ENCODE peak calls at places on chromosome 21, in five cellular contexts. B is GM23338, X is GM23248, D is hepatocyte, W is PC-3. K is an unnamed sample. For H3K9me2, the result is how much of the 10 kb centered on the place peaks cover.

GRCh38 chr21:32861871-32862270 is 90.3 kb upstream of the PAXBP1 start:
- DNase-seq in B (no peak), X (peak), D (no peak), W (no peak), K (no peak)

GRCh38 chr21:39612233-39613028 is at the start of gene B3GALT5:
- DNase-seq in B (peak), X (no peak), D (peak), W (peak), K (no peak)

GRCh38 chr21:34761758-34762330 is 93.0 kb downstream of the CLIC6 start:
- DNase-seq in B (no peak), X (no peak), D (no peak), W (no peak), K (no peak)

GRCh38 chr21:41650526-41651145 is 116.2 kb downstream of the RIPK4 start:
- DNase-seq in B (no peak), X (no peak), D (no peak), W (no peak), K (no peak)

GRCh38 chr21:40512590-40512989 is 334.4 kb downstream of the DSCAM start:
- DNase-seq in B (peak), X (no peak), D (no peak), W (peak), K (no peak)

GRCh38 chr21:41112740-41113692 is 54.9 kb upstream of the BACE2 start:
- DNase-seq in B (peak), X (peak), D (peak), W (no peak), K (peak)

GRCh38 chr21:33860332-33860879 is 55.2 kb downstream of the ATP5PO start:
- DNase-seq in B (no peak), X (no peak), D (no peak), W (no peak), K (no peak)

GRCh38 chr21:17590443-17590842 is 22.3 kb downstream of the BTG3 start:
- DNase-seq in B (no peak), X (peak), D (no peak), W (no peak), K (no peak)

GRCh38 chr21:32698971-32699693 is 28.7 kb downstream of the SYNJ1 start:
- DNase-seq in B (no peak), X (no peak), D (peak), W (no peak), K (no peak)

GRCh38 chr21:33543505-33544129 is 779 bp downstream of the SON start:
- DNase-seq in B (no peak), X (peak), D (no peak), W (peak), K (no peak)

GRCh38 chr21:17602874-17603273 is 9.8 kb downstream of the BTG3 start:
- DNase-seq in B (no peak), X (peak), D (no peak), W (peak), K (peak)

GRCh38 chr21:15549671-15550070 is 180.1 kb upstream of the USP25 start:
- DNase-seq in B (peak), X (peak), D (no peak), W (peak), K (no peak)

GRCh38 chr21:38839683-38840286 is 34.1 kb downstream of the ETS2 start:
- DNase-seq in B (no peak), X (peak), D (no peak), W (peak), K (peak)

GRCh38 chr21:32386195-32386870 is 6.5 kb downstream of the URB1 start:
- DNase-seq in B (no peak), X (peak), D (no peak), W (no peak), K (no peak)

GRCh38 chr21:37764696-37765095 is 151.6 kb downstream of the KCNJ6 start:
- DNase-seq in B (no peak), X (no peak), D (no peak), W (no peak), K (no peak)

GRCh38 chr21:27837933-27838332 is 871.0 kb upstream of the ADAMTS5 start:
- DNase-seq in B (no peak), X (no peak), D (no peak), W (no peak), K (no peak)

GRCh38 chr21:15293251-15293650 is 228.5 kb upstream of the NRIP1 start:
- DNase-seq in B (peak), X (peak), D (peak), W (peak), K (peak)

DNA sequence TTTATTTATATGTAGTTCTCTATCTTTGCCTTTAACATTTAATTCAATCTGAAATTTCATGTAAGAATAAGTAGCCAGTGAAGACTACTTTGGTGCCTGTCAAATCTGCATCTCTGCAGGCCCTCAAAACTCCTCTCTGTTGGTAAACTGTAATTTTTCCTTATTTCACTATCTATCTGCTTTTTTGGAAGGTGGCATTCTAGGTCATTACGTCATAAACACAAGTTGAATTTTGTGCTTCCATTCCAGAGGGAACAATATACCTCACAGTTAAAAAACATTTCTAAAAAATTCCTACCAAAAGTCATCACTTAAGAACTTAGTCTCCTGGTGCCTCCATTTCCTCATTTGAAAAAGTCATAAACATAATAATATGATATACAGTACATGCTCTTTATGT is 176.0 kb downstream of the GABPA start:
- DNase-seq in B (no peak), X (no peak), D (no peak), W (no peak), K (no peak)
- H3K9me2 ChIP-seq in B (under half), X (under half), D (under half), W (under half), K (under half)

GRCh38 chr21:45850181-45850580 is 131.4 kb upstream of the COL6A1 start:
- DNase-seq in B (no peak), X (no peak), D (no peak), W (no peak), K (no peak)

GRCh38 chr21:45855248-45855801 is 126.2 kb upstream of the COL6A1 start:
- DNase-seq in B (no peak), X (no peak), D (no peak), W (no peak), K (no peak)

GRCh38 chr21:45854702-45855247 is 126.8 kb upstream of the COL6A1 start:
- DNase-seq in B (no peak), X (no peak), D (no peak), W (no peak), K (no peak)

GRCh38 chr21:45853703-45854342 is 127.7 kb upstream of the COL6A1 start:
- DNase-seq in B (no peak), X (no peak), D (no peak), W (no peak), K (no peak)

GRCh38 chr21:45852886-45853400 is 128.6 kb upstream of the COL6A1 start:
- DNase-seq in B (no peak), X (no peak), D (no peak), W (no peak), K (no peak)
- TF ChIP-seq EZH2 in B (no peak), X (no peak), D (no peak), W (no peak), K (no peak)

GRCh38 chr21:42855143-42855936 is 24.0 kb downstream of the WDR4 start:
- DNase-seq in B (no peak), X (no peak), D (no peak), W (no peak), K (no peak)
- H3K27ac ChIP-seq in B (peak), X (no peak), D (no peak), W (no peak), K (no peak)

DNA sequence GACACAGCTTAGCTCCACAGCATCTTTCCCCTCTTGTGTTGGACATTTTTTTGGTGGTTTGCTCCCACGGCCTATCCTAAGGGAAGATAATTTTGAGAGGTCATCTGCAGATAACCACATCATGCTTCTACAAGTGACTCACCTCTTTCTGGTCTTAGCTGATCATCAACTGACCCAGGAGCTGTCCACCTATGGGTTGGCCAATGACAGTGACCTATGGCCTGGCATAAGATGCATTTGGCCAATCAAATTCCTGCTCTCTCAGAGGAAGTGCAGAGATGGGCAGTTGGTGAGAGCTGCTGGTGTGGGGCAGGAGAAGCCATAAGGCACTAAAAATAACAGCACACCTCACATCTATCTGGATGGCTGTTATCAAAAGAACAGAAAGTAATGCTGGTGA is 100.0 kb upstream of the CLDN14 start:
- DNase-seq in B (no peak), X (no peak), D (no peak), W (no peak), K (no peak)
- H3K9me2 ChIP-seq in B (under half), X (under half), D (under half), W (under half), K (under half)

K was measured in PC-9.